ENCODE peak calls at places on chromosomes 16 and 17, in seven cellular contexts. K, L, W, O, D, Y and H are unnamed samples.

GRCh38 chr16:29926675-29927522 is 873 bp upstream of the KCTD13 start:
- DNase-seq in K (no peak), L (no peak), W (no peak), O (peak; percentile 53), D (no peak), Y (no peak), H (peak; percentile 77)

GRCh38 chr16:3364774-3365427 is 9.2 kb downstream of the OR2C1 start:
- DNase-seq in K (peak; percentile 76), L (peak; percentile 85), W (peak; percentile 90), O (peak; percentile 83), D (peak; percentile 29), Y (no peak), H (peak; percentile 96)

GRCh38 chr17:29929006-29929543 is 953 bp downstream of the SSH2 start:
- DNase-seq in K (no peak), L (no peak), W (no peak), O (peak; percentile 38), D (no peak), Y (peak; percentile 16), H (no peak)

GRCh38 chr17:2637422-2637821 is 44.0 kb downstream of the PAFAH1B1 start:
- DNase-seq in K (no peak), L (no peak), W (no peak), O (no peak), D (no peak), Y (no peak), H (no peak)

GRCh38 chr17:27381007-27381501 is 75.2 kb upstream of the KSR1 start:
- DNase-seq in K (peak; percentile 62), L (peak; percentile 89), W (peak; percentile 83), O (peak; percentile 56), D (no peak), Y (peak; percentile 31), H (peak; percentile 66)

GRCh38 chr17:77721823-77722160 is 236.7 kb upstream of the TNRC6C start:
- DNase-seq in K (no peak), L (no peak), W (no peak), O (no peak), D (peak; percentile 48), Y (no peak), H (no peak)

GRCh38 chr16:14240216-14240843 is 169.2 kb downstream of the MRTFB start:
- DNase-seq in K (no peak), L (no peak), W (no peak), O (no peak), D (no peak), Y (no peak), H (no peak)

GRCh38 chr16:87407511-87408112 is 15.5 kb downstream of the MAP1LC3B start:
- DNase-seq in K (no peak), L (peak; percentile 96), W (peak; percentile 74), O (no peak), D (no peak), Y (no peak), H (no peak)

GRCh38 chr17:80981062-80981902 is 10.4 kb upstream of the CHMP6 start:
- DNase-seq in K (peak; percentile 25), L (no peak), W (no peak), O (peak; percentile 81), D (no peak), Y (peak; percentile 11), H (peak; percentile 94)